ENCODE peak calls at places on chromosomes 7 and 10, in four cellular contexts. X is WTC11, Y is HepG2, O is IMR-90. F is an unnamed sample.

GRCh38 chr10:72803119-72803505 is 90.4 kb upstream of the OIT3 start:
- DNase-seq in X (no peak), Y (no peak), O (peak), F (no peak)

GRCh38 chr10:50464004-50464409 is 159.7 kb downstream of the SGMS1 start:
- DNase-seq in X (no peak), Y (no peak), O (peak), F (no peak)

GRCh38 chr10:27628631-27629030 is 117.0 kb downstream of the MKX start:
- DNase-seq in X (no peak), Y (no peak), O (no peak), F (no peak)

GRCh38 chr10:100890696-100891271 is 22.0 kb upstream of the SLF2 start:
- DNase-seq in X (no peak), Y (peak), O (peak), F (no peak)

GRCh38 chr10:71505366-71505760 is 108.6 kb downstream of the CDH23 start:
- DNase-seq in X (no peak), Y (no peak), O (no peak), F (no peak)

GRCh38 chr7:42224391-42225003 is 12.5 kb downstream of the GLI3 start:
- DNase-seq in X (peak), Y (no peak), O (no peak), F (peak)

GRCh38 chr7:158263964-158264748 is 323.5 kb downstream of the PTPRN2 start:
- DNase-seq in X (no peak), Y (peak), O (no peak), F (no peak)

GRCh38 chr10:101001225-101002035 is 1.8 kb downstream of the LZTS2 start:
- DNase-seq in X (no peak), Y (no peak), O (peak), F (no peak)

GRCh38 chr10:79094412-79095175 is 25.8 kb downstream of the ZMIZ1 start:
- DNase-seq in X (no peak), Y (no peak), O (no peak), F (no peak)

GRCh38 chr7:80210400-80210799 is 75.8 kb downstream of the GNAI1 start:
- DNase-seq in X (no peak), Y (peak), O (peak), F (no peak)

GRCh38 chr10:13717936-13718772 is 131.4 kb downstream of the PRPF18 start:
- DNase-seq in X (peak), Y (peak), O (peak), F (no peak)

GRCh38 chr10:98173258-98173657 is 38.8 kb downstream of the R3HCC1L start:
- DNase-seq in X (no peak), Y (no peak), O (no peak), F (no peak)

GRCh38 chr10:78684954-78685353 is 383.8 kb upstream of the ZMIZ1 start:
- DNase-seq in X (no peak), Y (no peak), O (no peak), F (no peak)

GRCh38 chr7:94380264-94380663 is 14.4 kb upstream of the COL1A2 start:
- DNase-seq in X (no peak), Y (no peak), O (no peak), F (no peak)

GRCh38 chr7:131859162-131859821 is 302.9 kb upstream of the PODXL start:
- DNase-seq in X (peak), Y (peak), O (peak), F (peak)

GRCh38 chr10:129328531-129328930 is 138.5 kb upstream of the MGMT start:
- DNase-seq in X (no peak), Y (no peak), O (peak), F (no peak)

GRCh38 chr10:70320751-70321150 is 36.9 kb upstream of the NPFFR1 start:
- DNase-seq in X (no peak), Y (no peak), O (no peak), F (no peak)

GRCh38 chr10:127886371-127887051 is 6.2 kb downstream of the CLRN3 start:
- DNase-seq in X (no peak), Y (no peak), O (no peak), F (peak)

GRCh38 chr7:40714338-40715052 is 579.7 kb downstream of the SUGCT start:
- DNase-seq in X (no peak), Y (no peak), O (peak), F (no peak)

GRCh38 chr10:91944880-91945630 is 21.5 kb downstream of the BTAF1 start:
- DNase-seq in X (no peak), Y (no peak), O (peak), F (no peak)

GRCh38 chr10:103868200-103868599 is 12.8 kb upstream of the SH3PXD2A start:
- DNase-seq in X (no peak), Y (no peak), O (no peak), F (no peak)

GRCh38 chr10:49644035-49644345 is 30.2 kb downstream of the CHAT start:
- DNase-seq in X (no peak), Y (no peak), O (no peak), F (no peak)

GRCh38 chr7:26318921-26319320 is 27.3 kb downstream of the SNX10 start:
- DNase-seq in X (no peak), Y (no peak), O (no peak), F (no peak)

GRCh38 chr7:157276731-157277562 is 59.9 kb upstream of the DNAJB6 start:
- DNase-seq in X (no peak), Y (no peak), O (peak), F (peak)

GRCh38 chr10:100828744-100829102 is 83.3 kb downstream of the PAX2 start:
- DNase-seq in X (no peak), Y (no peak), O (no peak), F (no peak)

GRCh38 chr7:94129443-94130140 is 125.4 kb upstream of the BET1 start:
- DNase-seq in X (no peak), Y (peak), O (peak), F (no peak)

GRCh38 chr10:98312349-98312748 is 44.4 kb upstream of the LOXL4 start:
- DNase-seq in X (no peak), Y (no peak), O (peak), F (no peak)

GRCh38 chr7:135236727-135237126 is 3.1 kb downstream of the STRA8 start:
- DNase-seq in X (no peak), Y (no peak), O (no peak), F (no peak)

GRCh38 chr7:51300762-51301674 is 15.6 kb downstream of the COBL start:
- DNase-seq in X (no peak), Y (no peak), O (no peak), F (no peak)

GRCh38 chr7:2479276-2480070 is 3.3 kb upstream of the GRIFIN start:
- DNase-seq in X (no peak), Y (no peak), O (no peak), F (no peak)
- TF ChIP-seq USF2 in X (no peak), Y (no peak), O (no peak), F (no peak)

GRCh38 chr10:93379366-93380042 is 102.6 kb downstream of the MYOF start:
- DNase-seq in X (no peak), Y (no peak), O (peak), F (no peak)

GRCh38 chr10:93384006-93384405 is 98.1 kb downstream of the MYOF start:
- DNase-seq in X (no peak), Y (no peak), O (no peak), F (no peak)

GRCh38 chr10:93386496-93387369 is 95.4 kb downstream of the MYOF start:
- DNase-seq in X (no peak), Y (no peak), O (no peak), F (no peak)

GRCh38 chr10:93380043-93380565 is 102.0 kb downstream of the MYOF start:
- DNase-seq in X (no peak), Y (no peak), O (no peak), F (no peak)

DNA sequence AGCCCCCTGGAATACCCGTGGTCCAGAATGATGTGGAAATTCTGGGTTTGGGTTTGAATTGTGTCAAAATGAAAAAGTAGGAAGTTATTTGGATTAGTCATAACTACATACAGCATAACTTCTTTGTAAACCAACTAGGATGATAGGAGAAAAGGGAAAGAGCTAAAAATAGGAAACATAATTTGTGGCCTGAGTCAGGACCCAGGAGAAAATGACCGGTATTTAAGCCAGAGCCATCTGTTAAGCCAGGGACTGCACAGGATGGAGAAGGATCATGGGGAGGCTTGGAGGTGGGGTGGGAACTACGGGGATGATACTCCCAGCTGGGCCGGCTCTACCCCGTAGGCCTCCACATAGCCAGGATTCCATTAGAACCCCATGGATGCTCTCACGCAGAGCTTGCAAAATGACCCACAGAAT is 98.6 kb downstream of the MYOF start:
- DNase-seq in X (no peak), Y (no peak), O (peak), F (no peak)
- TF ChIP-seq USF2 in X (no peak), Y (no peak), O (no peak), F (no peak)

GRCh38 chr7:64407148-64407547 is 93.4 kb downstream of the ZNF736 start:
- DNase-seq in X (no peak), Y (no peak), O (no peak), F (no peak)
- TF ChIP-seq USF2 in X (no peak), Y (no peak), O (no peak), F (no peak)

GRCh38 chr10:124270940-124271339 is 147.8 kb downstream of the OAT start:
- DNase-seq in X (no peak), Y (no peak), O (no peak), F (no peak)
- TF ChIP-seq USF2 in X (no peak), Y (no peak), O (no peak), F (no peak)

GRCh38 chr10:6678211-6678803 is 98.2 kb upstream of the PRKCQ start:
- DNase-seq in X (peak), Y (peak), O (peak), F (peak)
- TF ChIP-seq USF2 in X (no peak), Y (no peak), O (no peak), F (no peak)

DNA sequence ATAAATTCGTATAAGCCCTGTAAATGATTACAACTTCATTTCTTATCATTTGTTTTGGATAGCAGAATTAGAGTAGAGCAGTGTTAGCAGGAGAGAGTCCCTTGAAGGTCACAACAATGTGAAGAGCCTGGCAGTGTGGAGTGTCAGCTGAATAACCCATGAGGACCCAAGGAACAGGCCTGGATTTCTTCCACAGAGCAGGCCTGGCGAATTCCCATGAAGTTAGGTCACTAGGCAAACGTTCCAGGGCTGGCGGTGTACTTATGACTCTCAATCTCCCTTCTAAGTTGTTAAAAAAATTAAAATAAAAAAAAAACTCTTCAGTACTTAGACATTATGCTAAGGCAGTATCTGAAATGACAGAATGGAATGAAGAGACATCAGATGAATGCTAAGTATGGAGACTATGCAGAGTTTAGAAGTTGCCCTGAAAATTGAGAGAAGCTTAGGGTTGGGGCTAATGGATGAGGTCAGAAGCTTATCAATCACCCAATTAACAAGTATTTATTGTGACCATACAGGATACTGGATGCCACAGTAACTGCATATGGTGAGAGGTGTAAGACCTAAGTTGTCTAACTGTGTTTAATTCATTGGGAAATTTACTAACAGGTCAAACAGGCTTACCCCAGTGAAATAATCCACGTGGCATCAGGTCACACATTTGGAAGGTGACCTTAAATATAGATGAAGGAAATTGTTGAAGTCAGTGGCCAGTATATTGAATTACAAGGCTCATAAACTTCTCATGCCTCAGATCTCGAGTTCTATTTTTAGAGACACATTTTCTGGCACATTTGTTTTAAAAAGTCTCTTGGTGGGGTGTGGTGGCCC is 126.2 kb upstream of the NRP1 start:
- DNase-seq in X (no peak), Y (no peak), O (peak), F (no peak)
- TF ChIP-seq USF2 in X (no peak), Y (no peak), O (no peak), F (no peak)

DNA sequence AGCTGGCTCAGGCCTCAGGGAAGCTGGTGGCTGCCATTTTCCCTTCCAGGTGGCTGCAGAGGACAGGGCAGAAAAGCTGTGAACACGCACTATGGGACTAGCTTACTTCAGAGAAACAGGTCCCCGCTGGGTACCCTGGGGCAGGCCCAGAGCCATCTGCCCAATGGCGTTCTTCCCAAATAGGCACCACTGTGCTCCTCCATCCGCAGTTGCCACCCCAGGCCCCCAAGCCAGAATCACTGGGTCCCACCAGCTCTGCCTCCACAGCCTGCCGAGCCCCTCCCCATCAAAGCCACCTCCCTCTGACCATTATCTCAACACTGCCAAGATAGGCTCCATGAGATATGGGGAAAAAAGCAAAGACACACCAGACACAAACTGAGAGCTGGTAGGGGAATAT is 11.4 kb downstream of the BUD31 start:
- DNase-seq in X (no peak), Y (no peak), O (no peak), F (no peak)
- TF ChIP-seq USF2 in X (no peak), Y (no peak), O (no peak), F (no peak)

GRCh38 chr10:7872041-7872442 is 53.7 kb downstream of the TAF3 start:
- DNase-seq in X (no peak), Y (no peak), O (peak), F (no peak)
- TF ChIP-seq USF2 in X (no peak), Y (no peak), O (no peak), F (no peak)

GRCh38 chr7:95999481-95999880 is 227.1 kb downstream of the DYNC1I1 start:
- DNase-seq in X (no peak), Y (no peak), O (no peak), F (no peak)

GRCh38 chr7:96009162-96009561 is 236.8 kb downstream of the DYNC1I1 start:
- DNase-seq in X (no peak), Y (no peak), O (no peak), F (no peak)

DNA sequence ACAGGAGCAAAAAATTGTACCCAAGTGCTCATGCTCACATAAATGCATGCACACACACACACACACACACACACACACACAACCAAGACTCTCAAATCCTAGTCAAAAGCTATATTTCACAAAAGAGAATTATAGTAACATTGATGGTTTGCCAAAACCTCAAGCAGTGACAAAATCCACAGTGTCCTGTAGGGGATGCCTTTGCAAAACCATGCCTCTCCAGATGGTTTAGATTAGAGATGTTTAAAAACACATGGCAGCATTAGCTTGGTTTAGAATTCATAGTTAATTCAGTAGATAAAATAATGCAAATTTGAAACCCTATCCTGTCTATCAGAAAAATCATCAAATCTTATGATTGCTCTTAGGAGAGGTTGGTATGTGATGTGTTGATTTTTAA is 232.2 kb downstream of the DYNC1I1 start:
- DNase-seq in X (no peak), Y (no peak), O (no peak), F (no peak)
- TF ChIP-seq USF2 in X (no peak), Y (no peak), O (no peak), F (no peak)

GRCh38 chr10:80132299-80133139 is at the start of gene PLAC9:
- DNase-seq in X (peak), Y (no peak), O (peak), F (peak)
- TF ChIP-seq USF2 in X (no peak), Y (no peak), O (no peak), F (no peak)

F was measured in H1.